ENCODE peak calls at places on chromosomes 13 and 19, in nine cellular contexts. D is upper lobe of right lung; S is kidney glomerular epithelial cell; U is brain microvascular endothelial cell; G is NCI-H1436; B is T47D; L is GDM1; M is dorsolateral prefrontal cortex; K is activated naive CD8-positive, alpha-beta T cell treated with anti-CD3 and anti-CD28 coated beads for 36 hours. R is an unnamed sample.

GRCh38 chr13:114026128-114026880 is 52.4 kb upstream of the C13orf46 start:
- DNase-seq in S (no peak), M (peak; percentile 59), D (no peak), B (no peak), L (no peak), G (no peak), U (no peak), K (no peak), R (no peak)

GRCh38 chr19:33241530-33242101 is 16.0 kb upstream of the SLC7A10 start:
- DNase-seq in L (no peak), D (peak; percentile 75), U (no peak), K (no peak), B (peak; percentile 20), S (no peak), G (no peak), M (no peak), R (peak; percentile 36)

GRCh38 chr13:46721054-46721453 is 75.9 kb downstream of the ESD start:
- DNase-seq in M (peak; percentile 22), U (peak; percentile 56), D (no peak), L (no peak), B (peak; percentile 51), S (peak; percentile 50), K (peak; percentile 5), G (peak; percentile 27), R (peak; percentile 58)

GRCh38 chr19:55641376-55642152 is 762 bp downstream of the ZNF580 start:
- DNase-seq in D (no peak), U (no peak), G (no peak), S (peak; percentile 37), M (no peak), K (peak; percentile 36), L (no peak), B (no peak), R (no peak)

GRCh38 chr19:49425922-49426592 is 869 bp downstream of the GFY start:
- DNase-seq in S (no peak), D (no peak), L (peak; percentile 77), U (no peak), G (peak; percentile 70), M (no peak), K (peak; percentile 40), B (peak; percentile 59), R (no peak)

GRCh38 chr19:45471116-45471865 is 3.5 kb downstream of the FOSB start:
- DNase-seq in D (no peak), G (no peak), M (no peak), L (no peak), B (no peak), S (no peak), U (no peak), K (no peak), R (no peak)

GRCh38 chr19:18401580-18402112 is 4.2 kb upstream of the LRRC25 start:
- DNase-seq in B (peak; percentile 78), K (no peak), M (no peak), U (peak; percentile 62), G (no peak), L (peak; percentile 89), S (peak; percentile 40), D (no peak), R (no peak)

GRCh38 chr13:62643007-62643483 is 1227.4 kb upstream of the PCDH20 start:
- DNase-seq in M (no peak), S (no peak), K (peak; percentile 0), B (no peak), U (peak; percentile 21), L (no peak), D (no peak), G (no peak), R (no peak)

GRCh38 chr13:51303063-51303552 is 36.4 kb upstream of the SERPINE3 start:
- DNase-seq in B (no peak), U (no peak), G (no peak), L (no peak), M (no peak), K (no peak), D (no peak), S (no peak), R (no peak)

GRCh38 chr13:114229486-114229885 is 5.2 kb upstream of the CDC16 start:
- DNase-seq in G (no peak), K (no peak), M (no peak), L (no peak), B (no peak), U (no peak), D (no peak), S (no peak), R (no peak)

GRCh38 chr19:42301646-42302204 is at the start of gene PRR19:
- DNase-seq in B (peak; percentile 64), K (no peak), M (no peak), U (no peak), D (no peak), L (no peak), G (no peak), S (no peak), R (no peak)

GRCh38 chr19:6564393-6564792 is 26.6 kb downstream of the CD70 start:
- DNase-seq in D (no peak), U (no peak), M (no peak), K (no peak), L (peak; percentile 28), B (peak; percentile 72), S (no peak), G (no peak), R (no peak)

GRCh38 chr13:35630551-35631275 is 154.2 kb upstream of the MAB21L1 start:
- DNase-seq in B (peak; percentile 53), S (peak; percentile 40), G (no peak), M (no peak), L (peak; percentile 27), K (no peak), U (peak; percentile 30), D (no peak), R (no peak)

GRCh38 chr13:98775844-98776598 is 23.5 kb upstream of the SLC15A1 start:
- DNase-seq in G (no peak), K (no peak), M (no peak), S (peak; percentile 57), B (no peak), D (no peak), U (peak; percentile 90), L (no peak), R (no peak)

R was measured in thyroid gland.